ENCODE peak calls at places on chromosomes 5 and 9, in seven cellular contexts. S, X, O, E, U, G and A are unnamed samples.

GRCh38 chr9:113516840-113517577 is 53.5 kb downstream of the RGS3 start:
- DNase-seq in S (no peak), X (no peak), O (no peak), E (no peak), U (no peak), G (no peak), A (no peak)

GRCh38 chr5:90558344-90559192 is at the start of gene ADGRV1:
- DNase-seq in S (peak; percentile 96), X (peak; percentile 61), O (peak; percentile 98), E (peak; percentile 12), U (no peak), G (peak; percentile 73), A (peak; percentile 23)

GRCh38 chr5:66713998-66714397 is 117.8 kb downstream of the MAST4 start:
- DNase-seq in S (peak; percentile 15), X (no peak), O (no peak), E (no peak), U (no peak), G (no peak), A (no peak)

GRCh38 chr9:78905387-78905786 is 608.5 kb downstream of the PSAT1 start:
- DNase-seq in S (no peak), X (no peak), O (no peak), E (no peak), U (no peak), G (no peak), A (no peak)

GRCh38 chr9:106799146-106799545 is 63.8 kb upstream of the ZNF462 start:
- DNase-seq in S (no peak), X (peak; percentile 78), O (peak; percentile 34), E (no peak), U (no peak), G (no peak), A (peak; percentile 93)

GRCh38 chr5:28084069-28084468 is 1045.7 kb upstream of the CDH9 start:
- DNase-seq in S (no peak), X (no peak), O (no peak), E (no peak), U (no peak), G (no peak), A (no peak)

GRCh38 chr5:26181582-26181981 is 856.8 kb downstream of the CDH9 start:
- DNase-seq in S (no peak), X (no peak), O (no peak), E (no peak), U (no peak), G (no peak), A (no peak)

GRCh38 chr5:99104538-99105132 is 175.8 kb upstream of the CHD1 start:
- DNase-seq in S (no peak), X (peak; percentile 3), O (peak; percentile 76), E (no peak), U (no peak), G (no peak), A (peak; percentile 32)

GRCh38 chr9:128823903-128824406 is 5.6 kb downstream of the SPOUT1 start:
- DNase-seq in S (no peak), X (no peak), O (no peak), E (no peak), U (no peak), G (peak; percentile 57), A (no peak)

GRCh38 chr5:170861855-170862766 is at the start of gene RANBP17:
- DNase-seq in S (peak; percentile 80), X (peak; percentile 83), O (peak; percentile 93), E (peak; percentile 56), U (no peak), G (peak; percentile 6), A (peak; percentile 67)

GRCh38 chr9:100377015-100377414 is 24.3 kb upstream of the TEX10 start:
- DNase-seq in S (no peak), X (no peak), O (no peak), E (no peak), U (no peak), G (no peak), A (no peak)

GRCh38 chr5:103232393-103232999 is 26.1 kb upstream of the MACIR start:
- DNase-seq in S (peak; percentile 27), X (no peak), O (peak; percentile 56), E (no peak), U (no peak), G (no peak), A (peak; percentile 47)

GRCh38 chr9:79902937-79903600 is 331.3 kb downstream of the TLE4 start:
- DNase-seq in S (no peak), X (no peak), O (no peak), E (no peak), U (no peak), G (no peak), A (no peak)

GRCh38 chr5:38500861-38501260 is 55.6 kb downstream of the LIFR start:
- DNase-seq in S (no peak), X (peak; percentile 70), O (no peak), E (no peak), U (no peak), G (no peak), A (peak; percentile 62)

GRCh38 chr9:78280982-78281668 is 15.8 kb upstream of the PSAT1 start:
- DNase-seq in S (peak; percentile 87), X (peak; percentile 66), O (no peak), E (peak; percentile 77), U (peak; percentile 46), G (peak; percentile 41), A (peak; percentile 56)

GRCh38 chr5:15992918-15993317 is 186.7 kb downstream of the MARCHF11 start:
- DNase-seq in S (no peak), X (peak; percentile 20), O (no peak), E (no peak), U (no peak), G (no peak), A (peak; percentile 35)

GRCh38 chr5:180830253-180831138 is 27.9 kb upstream of the MGAT1 start:
- DNase-seq in S (peak; percentile 68), X (peak; percentile 47), O (peak; percentile 84), E (peak; percentile 65), U (peak; percentile 41), G (peak; percentile 50), A (peak; percentile 49)

GRCh38 chr5:149268928-149269557 is 2.6 kb upstream of the AFAP1L1 start:
- DNase-seq in S (no peak), X (no peak), O (peak; percentile 82), E (no peak), U (no peak), G (no peak), A (peak; percentile 60)

GRCh38 chr9:85523202-85523601 is 218.6 kb downstream of the AGTPBP1 start:
- DNase-seq in S (no peak), X (no peak), O (no peak), E (no peak), U (no peak), G (no peak), A (no peak)
- H3K4me3 ChIP-seq in S (no peak overlapping the region), X (no peak overlapping the region), O (peak overlapping the region; percentile 80), E (peak overlapping the region; percentile 56), U (peak overlapping the region; percentile 3), G (no peak overlapping the region), A (no peak overlapping the region)

DNA sequence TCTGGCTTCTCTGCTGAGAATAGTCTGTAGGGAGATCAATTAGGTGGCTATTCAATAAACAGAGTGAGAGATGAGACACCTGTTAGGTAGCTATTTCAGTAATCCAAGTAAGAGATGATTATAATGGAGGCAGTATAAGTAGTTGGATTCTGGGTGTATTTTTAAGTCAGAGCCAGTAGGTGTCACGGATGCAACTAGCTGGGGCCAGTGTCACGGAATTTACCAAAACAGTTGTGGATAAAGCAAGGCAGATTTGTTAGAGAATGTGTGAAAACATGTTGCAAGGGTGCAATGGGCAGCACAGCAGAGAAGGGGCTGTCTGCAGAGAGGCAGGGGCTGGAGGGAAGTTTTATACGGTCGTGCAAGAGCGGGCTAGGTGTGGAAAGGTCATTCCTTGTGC is 114.9 kb downstream of the RASGRF2 start:
- DNase-seq in S (no peak), X (no peak), O (no peak), E (no peak), U (no peak), G (no peak), A (no peak)
- TF ChIP-seq CTCF in S (no peak), X (no peak), O (no peak), E (no peak), U (no peak), G (no peak), A (no peak)

GRCh38 chr5:135546014-135546413 is 10.2 kb upstream of the NEUROG1 start:
- DNase-seq in S (no peak), X (no peak), O (peak; percentile 36), E (no peak), U (no peak), G (no peak), A (no peak)

GRCh38 chr5:135549413-135549812 is 13.6 kb upstream of the NEUROG1 start:
- DNase-seq in S (no peak), X (no peak), O (no peak), E (no peak), U (no peak), G (no peak), A (no peak)

GRCh38 chr5:135545115-135545514 is 9.4 kb upstream of the NEUROG1 start:
- DNase-seq in S (no peak), X (no peak), O (peak; percentile 49), E (no peak), U (no peak), G (no peak), A (no peak)

GRCh38 chr5:135546912-135547311 is 11.1 kb upstream of the NEUROG1 start:
- DNase-seq in S (no peak), X (no peak), O (no peak), E (no peak), U (no peak), G (no peak), A (no peak)

DNA sequence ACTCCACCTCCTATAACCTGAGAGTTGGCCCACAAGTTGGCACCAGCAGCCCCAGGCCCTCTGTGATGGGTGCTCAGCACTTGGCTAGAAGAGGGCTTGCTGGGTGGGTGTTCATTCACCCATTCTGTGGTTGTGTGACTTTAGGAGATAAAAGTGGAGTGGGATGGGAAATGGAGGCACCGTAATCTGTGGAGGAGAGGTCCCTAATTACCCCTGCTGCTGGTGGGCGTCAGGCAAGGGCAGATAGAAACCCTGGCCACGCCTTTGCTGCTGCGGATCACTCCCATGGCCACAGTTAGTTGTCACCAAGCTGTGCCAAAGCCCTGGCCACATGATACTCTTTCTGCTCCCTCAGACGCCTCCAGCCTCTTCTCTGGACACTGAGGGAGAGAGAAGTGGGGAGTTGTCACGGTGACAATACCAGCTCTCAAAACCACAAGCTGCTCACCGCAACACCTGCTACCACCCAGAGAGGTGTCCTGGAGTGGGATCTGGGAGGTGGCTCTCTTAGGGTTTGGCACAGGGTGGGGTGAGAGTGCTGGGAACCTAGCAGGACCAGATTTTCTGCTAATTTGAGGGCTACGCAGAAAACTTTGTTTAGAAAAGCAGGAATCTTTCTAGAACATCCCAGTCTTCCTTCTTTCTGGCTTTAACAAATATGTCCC is 12.0 kb upstream of the NEUROG1 start:
- DNase-seq in S (no peak), X (no peak), O (no peak), E (no peak), U (no peak), G (no peak), A (no peak)
- H3K4me3 ChIP-seq in S (no peak overlapping the region), X (no peak overlapping the region), O (no peak overlapping the region), E (no peak overlapping the region), U (no peak overlapping the region), G (no peak overlapping the region), A (no peak overlapping the region)

DNA sequence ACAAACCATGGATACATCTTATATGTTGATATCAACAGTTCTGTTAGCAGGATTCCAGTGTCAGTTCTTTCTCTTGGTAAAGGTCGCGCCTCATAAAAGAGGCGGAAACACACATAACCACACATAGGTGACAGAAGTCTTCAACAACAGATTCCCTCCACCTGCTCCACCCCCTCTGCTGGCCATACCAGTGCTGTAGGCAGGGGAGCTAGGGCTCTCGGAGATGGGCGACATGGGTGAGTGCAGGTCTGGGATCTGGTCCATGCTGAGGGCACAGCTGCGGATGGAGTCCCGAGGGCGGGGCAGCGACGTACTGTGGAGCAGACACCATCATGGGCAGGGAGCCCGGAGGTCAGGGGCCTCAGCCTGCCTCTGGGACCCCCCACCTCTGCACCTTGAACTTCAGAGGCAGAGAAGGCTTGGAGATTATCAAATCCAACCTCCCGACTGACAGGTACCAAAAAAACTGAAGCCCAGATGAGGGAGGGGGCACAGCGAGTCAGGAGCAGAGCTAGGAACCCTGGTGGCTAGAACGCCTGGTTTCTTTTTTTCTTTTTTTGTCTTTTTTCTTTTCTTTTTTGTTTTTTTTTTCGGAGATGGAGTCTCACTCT is 12.0 kb upstream of the TOR2A start:
- DNase-seq in S (no peak), X (no peak), O (no peak), E (no peak), U (no peak), G (no peak), A (no peak)
- TF ChIP-seq CTCF in S (no peak), X (no peak), O (no peak), E (no peak), U (no peak), G (no peak), A (no peak)